ENCODE peak calls at places on chromosome 17, in four cellular contexts. A, H, W and O are unnamed samples.

GRCh38 chr17:29615492-29616299 is 7.0 kb downstream of the CORO6 start:
- DNase-seq in A (peak), H (peak), W (no peak), O (peak)

GRCh38 chr17:61064087-61064951 is 335.3 kb upstream of the TBX2 start:
- DNase-seq in W (no peak), H (no peak), A (no peak), O (no peak)

GRCh38 chr17:63279498-63280230 is 166.4 kb downstream of the CYB561 start:
- DNase-seq in W (no peak), H (no peak), A (no peak), O (no peak)

GRCh38 chr17:28896491-28896883 is 1.0 kb downstream of the FLOT2 start:
- DNase-seq in A (no peak), W (no peak), H (no peak), O (no peak)

GRCh38 chr17:9408381-9408780 is 167.2 kb downstream of the STX8 start:
- DNase-seq in W (no peak), A (no peak), H (no peak), O (no peak)

GRCh38 chr17:67891481-67892119 is 66.3 kb downstream of the BPTF start:
- DNase-seq in W (no peak), H (no peak), A (peak), O (no peak)

GRCh38 chr17:8375738-8376259 is 705 bp downstream of the KRABD2 start:
- DNase-seq in W (no peak), A (no peak), H (no peak), O (no peak)

GRCh38 chr17:80319999-80320344 is 59.3 kb downstream of the RNF213 start:
- DNase-seq in W (no peak), A (peak), H (no peak), O (no peak)

GRCh38 chr17:71830916-71831315 is 289.9 kb upstream of the SOX9 start:
- DNase-seq in W (no peak), A (no peak), H (no peak), O (no peak)

GRCh38 chr17:31693433-31694210 is 165.4 kb downstream of the COPRS start:
- DNase-seq in W (no peak), A (no peak), H (no peak), O (no peak)

GRCh38 chr17:82249896-82250581 is 21.2 kb downstream of the SLC16A3 start:
- DNase-seq in A (no peak), H (no peak), W (no peak), O (no peak)

GRCh38 chr17:81471804-81472456 is 40.7 kb downstream of the ACTG1 start:
- DNase-seq in A (peak), H (no peak), W (no peak), O (no peak)

GRCh38 chr17:27542841-27543463 is 86.7 kb downstream of the KSR1 start:
- DNase-seq in W (no peak), H (no peak), A (no peak), O (no peak)

GRCh38 chr17:44071198-44071520 is 624 bp downstream of the G6PC3 start:
- DNase-seq in A (no peak), W (no peak), H (no peak), O (no peak)

GRCh38 chr17:65711671-65712276 is 150.3 kb upstream of the AXIN2 start:
- DNase-seq in H (no peak), W (no peak), A (no peak), O (no peak)

GRCh38 chr17:82257473-82257872 is 16.0 kb downstream of the CSNK1D start:
- DNase-seq in A (no peak), W (no peak), H (no peak), O (no peak)

GRCh38 chr17:80992948-80993624 is 1.4 kb downstream of the CHMP6 start:
- DNase-seq in A (no peak), H (peak), W (no peak), O (no peak)

GRCh38 chr17:7548585-7549400 is at the start of gene TNFSF12:
- DNase-seq in W (no peak), A (peak), H (peak), O (no peak)

GRCh38 chr17:57114085-57114673 is 29.1 kb downstream of the AKAP1 start:
- DNase-seq in H (peak), A (peak), W (no peak), O (no peak)

GRCh38 chr17:21452377-21453143 is 76.4 kb downstream of the KCNJ12 start:
- DNase-seq in H (no peak), A (peak), W (no peak), O (peak)

GRCh38 chr17:2412561-2413021 is 11.7 kb upstream of the MNT start:
- DNase-seq in H (no peak), W (no peak), A (no peak), O (no peak)

GRCh38 chr17:62911106-62911505 is 54.9 kb upstream of the TANC2 start:
- DNase-seq in H (no peak), A (no peak), W (no peak), O (no peak)

GRCh38 chr17:61770752-61771533 is 92.4 kb downstream of the BRIP1 start:
- DNase-seq in W (no peak), A (no peak), H (no peak), O (no peak)

GRCh38 chr17:37729905-37730304 is 15.0 kb downstream of the HNF1B start:
- DNase-seq in W (no peak), A (no peak), H (no peak), O (no peak)

GRCh38 chr17:2867441-2868424 is 71.5 kb downstream of the RAP1GAP2 start:
- DNase-seq in A (no peak), H (no peak), W (no peak), O (no peak)

GRCh38 chr17:40095356-40095943 is 4.9 kb downstream of the NR1D1 start:
- DNase-seq in H (no peak), A (no peak), W (no peak), O (no peak)

GRCh38 chr17:39671651-39672521 is 3.6 kb downstream of the PNMT start:
- DNase-seq in A (peak), W (no peak), H (no peak), O (no peak)

GRCh38 chr17:82411396-82412053 is 6.6 kb upstream of the HEXD start:
- DNase-seq in H (no peak), W (no peak), A (no peak), O (no peak)

GRCh38 chr17:21301593-21302550 is 17.4 kb downstream of the MAP2K3 start:
- DNase-seq in H (no peak), W (no peak), A (no peak), O (no peak)

GRCh38 chr17:6545291-6545690 is 11.1 kb downstream of the PITPNM3 start:
- DNase-seq in A (no peak), W (no peak), H (no peak), O (no peak)

GRCh38 chr17:37087683-37088082 is 138.9 kb downstream of the AATF start:
- DNase-seq in A (no peak), H (no peak), W (no peak), O (no peak)

GRCh38 chr17:28960256-28961106 is 9.2 kb upstream of the PHF12 start:
- DNase-seq in A (no peak), W (no peak), H (peak), O (no peak)

GRCh38 chr17:82599674-82600661 is 48.3 kb downstream of the WDR45B start:
- DNase-seq in W (no peak), H (no peak), A (no peak), O (no peak)

GRCh38 chr17:8158267-8159031 is 4.3 kb downstream of the VAMP2 start:
- DNase-seq in H (peak), A (peak), W (no peak), O (peak)

GRCh38 chr17:4304417-4305027 is 40.7 kb upstream of the ANKFY1 start:
- DNase-seq in W (no peak), H (no peak), A (peak), O (peak)
- TF ChIP-seq SPI1 in W (no peak), H (no peak), A (no peak), O (no peak)

DNA sequence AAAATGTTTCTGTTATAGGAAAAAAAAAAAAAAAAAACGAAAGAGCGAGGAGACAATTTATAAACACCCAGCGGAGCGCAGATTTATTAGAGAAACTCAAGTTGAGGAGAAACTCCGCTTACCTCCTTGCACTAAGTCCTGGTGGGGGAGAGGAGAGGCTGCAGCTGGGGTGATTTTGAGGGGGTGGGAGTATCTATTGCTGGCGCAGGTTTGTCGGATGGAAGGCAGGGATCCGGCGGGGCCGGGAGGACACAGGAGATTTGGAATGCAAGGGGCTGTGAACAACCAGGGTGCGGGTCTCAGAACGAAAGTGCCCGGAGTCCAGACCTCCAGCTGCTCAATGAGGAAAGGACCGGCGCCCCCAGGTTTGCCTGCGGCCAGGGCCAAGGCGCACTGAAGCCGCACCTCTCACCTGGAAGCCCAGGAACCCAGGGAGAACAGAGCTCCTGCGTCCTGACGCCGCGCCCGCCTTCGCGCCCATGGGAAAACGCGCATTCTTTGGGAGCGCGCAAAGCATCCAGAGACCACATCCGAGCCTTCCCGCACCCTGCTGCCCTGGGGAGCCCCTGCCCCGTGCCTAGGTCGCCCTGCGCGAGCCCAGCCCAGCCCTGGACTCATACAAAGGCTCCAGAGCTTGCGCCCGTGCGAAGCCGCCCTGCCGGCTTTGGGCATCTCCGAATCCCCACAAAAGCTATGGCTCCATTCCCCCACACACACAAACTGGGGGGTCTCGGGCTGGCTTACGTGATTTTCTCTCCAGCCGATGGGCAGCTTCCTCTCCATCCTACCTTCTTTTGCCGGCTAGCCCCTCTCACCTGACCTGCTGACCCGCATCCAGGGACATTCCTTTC is 2.6 kb upstream of the HOXB8 start:
- DNase-seq in H (no peak), W (no peak), A (no peak), O (no peak)
- TF ChIP-seq SPI1 in H (no peak), W (no peak), A (no peak), O (no peak)

GRCh38 chr17:64638552-64639198 is 23.4 kb downstream of the SMURF2 start:
- DNase-seq in H (no peak), A (no peak), W (no peak), O (no peak)

GRCh38 chr17:64632606-64633005 is 29.5 kb downstream of the SMURF2 start:
- DNase-seq in H (no peak), W (no peak), A (no peak), O (no peak)

GRCh38 chr17:64632193-64632592 is 29.9 kb downstream of the SMURF2 start:
- DNase-seq in W (no peak), H (no peak), A (no peak), O (no peak)

GRCh38 chr17:64634217-64634616 is 27.9 kb downstream of the SMURF2 start:
- DNase-seq in W (no peak), H (no peak), A (no peak), O (no peak)

GRCh38 chr17:64635647-64636305 is 26.3 kb downstream of the SMURF2 start:
- DNase-seq in H (no peak), W (peak), A (no peak), O (no peak)
- TF ChIP-seq SPI1 in H (no peak), W (peak), A (no peak), O (no peak)

GRCh38 chr17:73588291-73589095 is 55.8 kb downstream of the SDK2 start:
- DNase-seq in H (no peak), A (no peak), W (no peak), O (no peak)

GRCh38 chr17:73584987-73585386 is 59.3 kb downstream of the SDK2 start:
- DNase-seq in W (no peak), H (no peak), A (no peak), O (no peak)

GRCh38 chr17:73585583-73585982 is 58.7 kb downstream of the SDK2 start:
- DNase-seq in W (no peak), A (no peak), H (no peak), O (no peak)

GRCh38 chr17:73586153-73586906 is 57.9 kb downstream of the SDK2 start:
- DNase-seq in A (no peak), W (no peak), H (no peak), O (no peak)

GRCh38 chr17:73586921-73587680 is 57.1 kb downstream of the SDK2 start:
- DNase-seq in H (no peak), A (peak), W (no peak), O (no peak)
- TF ChIP-seq SPI1 in H (no peak), A (no peak), W (no peak), O (no peak)

DNA sequence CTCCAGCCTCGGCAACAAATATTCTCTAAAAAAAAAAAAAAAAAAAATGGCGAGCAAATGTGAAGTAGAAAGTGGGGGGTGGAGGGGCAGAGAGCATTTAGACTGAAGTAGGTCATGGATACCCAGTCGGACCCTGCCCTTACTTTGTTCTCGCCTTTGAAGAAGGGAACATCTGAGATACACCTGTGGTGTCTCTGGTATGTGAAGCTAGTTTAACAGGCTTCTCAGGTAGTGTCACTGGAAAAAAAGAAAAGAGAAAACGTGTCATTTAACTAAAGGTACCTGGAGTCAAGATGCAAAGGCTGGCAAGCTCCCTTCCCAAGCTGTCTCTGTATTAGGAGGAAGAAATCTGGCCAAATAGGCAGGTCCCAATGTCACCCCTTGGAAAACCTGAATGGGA is 8.0 kb downstream of the FBF1 start:
- DNase-seq in H (no peak), A (no peak), W (no peak), O (no peak)
- TF ChIP-seq SPI1 in H (no peak), A (no peak), W (no peak), O (no peak)

GRCh38 chr17:77616243-77616731 is 342.2 kb upstream of the TNRC6C start:
- DNase-seq in A (no peak), H (no peak), W (no peak), O (no peak)
- TF ChIP-seq SPI1 in A (no peak), H (no peak), W (no peak), O (no peak)

GRCh38 chr17:48506246-48506645 is 24.6 kb downstream of the HOXB1 start:
- DNase-seq in H (no peak), W (no peak), A (no peak), O (no peak)

GRCh38 chr17:48503747-48504146 is 27.1 kb downstream of the HOXB1 start:
- DNase-seq in H (no peak), W (no peak), A (no peak), O (no peak)

GRCh38 chr17:48502901-48503300 is 27.9 kb downstream of the HOXB1 start:
- DNase-seq in W (no peak), H (no peak), A (no peak), O (no peak)

GRCh38 chr17:48504953-48505352 is 25.9 kb downstream of the HOXB1 start:
- DNase-seq in W (no peak), H (no peak), A (no peak), O (no peak)

DNA sequence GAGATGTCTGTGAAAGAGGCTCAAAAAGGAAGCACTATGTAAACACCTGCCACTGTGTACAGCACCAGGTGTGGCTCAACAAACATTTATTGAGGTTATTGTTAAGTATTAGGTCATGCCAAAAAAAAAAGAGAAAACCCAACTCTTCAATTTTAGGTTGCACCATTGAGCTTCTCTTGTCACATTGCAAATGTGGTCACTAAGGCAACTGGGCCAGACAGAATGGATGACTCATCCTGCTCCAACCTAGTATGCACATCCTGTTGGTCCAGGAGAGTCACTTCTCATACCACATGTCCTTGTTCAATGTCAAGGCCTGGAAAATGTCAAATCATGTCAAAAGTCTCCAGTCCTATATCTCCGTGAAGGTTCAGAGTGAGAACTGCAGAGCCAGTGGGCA is 25.0 kb downstream of the HOXB1 start:
- DNase-seq in W (peak), H (no peak), A (peak), O (peak)
- TF ChIP-seq SPI1 in W (no peak), H (peak), A (no peak), O (no peak)

DNA sequence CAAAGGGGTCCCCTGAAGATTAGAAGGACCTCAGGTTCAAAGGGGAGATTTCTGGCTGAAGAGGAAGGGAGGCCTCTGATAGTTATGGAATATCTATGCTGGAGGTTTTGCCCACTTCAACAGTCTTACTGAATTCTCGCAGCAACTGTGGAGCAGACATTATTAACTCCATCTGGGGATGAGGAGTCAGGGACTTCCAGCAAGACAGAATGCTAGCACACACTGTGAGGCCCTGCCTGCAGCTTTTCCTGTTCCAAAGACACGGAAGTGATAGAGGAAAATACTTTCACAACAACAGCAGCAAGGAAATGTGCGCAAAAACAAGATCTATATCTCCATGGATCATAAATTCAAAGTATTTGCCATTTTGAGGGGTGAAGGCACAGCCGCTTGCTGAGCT is 72.8 kb downstream of the RPH3AL start:
- DNase-seq in W (no peak), A (no peak), H (no peak), O (no peak)
- TF ChIP-seq SPI1 in W (no peak), A (no peak), H (no peak), O (no peak)

GRCh38 chr17:954431-955164 is 25.0 kb downstream of the NXN start:
- DNase-seq in W (no peak), A (no peak), H (no peak), O (no peak)

GRCh38 chr17:958712-959451 is 20.7 kb downstream of the NXN start:
- DNase-seq in A (no peak), W (no peak), H (no peak), O (no peak)

GRCh38 chr17:953767-954166 is 25.8 kb downstream of the NXN start:
- DNase-seq in H (no peak), W (no peak), A (no peak), O (no peak)

GRCh38 chr17:957856-958421 is 21.6 kb downstream of the NXN start:
- DNase-seq in A (no peak), H (no peak), W (no peak), O (no peak)

GRCh38 chr17:956905-957304 is 22.7 kb downstream of the NXN start:
- DNase-seq in A (no peak), W (no peak), H (no peak), O (no peak)
- TF ChIP-seq SPI1 in A (no peak), W (no peak), H (no peak), O (no peak)